ENCODE peak calls at places on chromosomes 13 and 19, in six cellular contexts. P is CD8-positive, alpha-beta memory T cell; K is Right ventricle myocardium superior; H is endothelial cell of umbilical vein; E is amniotic epithelial cell; A is stimulated activated CD4-positive, alpha-beta T cell treated with anti-CD3 and anti-CD28 coated beads, Interleukin-4, amount 100 ng/mL, for 48 hours. B is an unnamed sample.

GRCh38 chr13:46753137-46753536 is 43.8 kb downstream of the ESD start:
- DNase-seq in A (no peak), K (no peak), P (no peak), E (no peak), H (no peak), B (no peak)

GRCh38 chr13:93425411-93425810 is 198.8 kb downstream of the GPC6 start:
- DNase-seq in H (no peak), E (no peak), P (no peak), A (no peak), K (no peak), B (no peak)

GRCh38 chr13:100898431-100898830 is 223.8 kb upstream of the TMTC4 start:
- DNase-seq in K (no peak), H (no peak), E (no peak), P (no peak), A (no peak), B (no peak)

GRCh38 chr19:32018014-32018413 is 327.4 kb upstream of the ZNF507 start:
- DNase-seq in H (no peak), P (no peak), A (no peak), E (no peak), K (no peak), B (no peak)

GRCh38 chr13:106423530-106423929 is 111.9 kb downstream of the EFNB2 start:
- DNase-seq in P (no peak), A (no peak), K (no peak), H (no peak), E (no peak), B (no peak)

GRCh38 chr19:31139871-31140505 is 209.2 kb downstream of the TSHZ3 start:
- DNase-seq in E (peak; percentile 69), A (no peak), K (no peak), P (no peak), H (no peak), B (peak; percentile 74)

GRCh38 chr13:95858286-95859075 is 181.5 kb downstream of the DNAJC3 start:
- DNase-seq in E (peak; percentile 75), K (no peak), A (no peak), P (no peak), H (peak; percentile 90), B (peak; percentile 95)

GRCh38 chr19:6062274-6062673 is 48.0 kb downstream of the RFX2 start:
- DNase-seq in A (no peak), E (peak; percentile 24), H (peak; percentile 99), P (peak; percentile 22), K (peak; percentile 64), B (peak; percentile 40)

GRCh38 chr13:106818971-106819370 is 251.0 kb upstream of the ARGLU1 start:
- DNase-seq in P (no peak), H (no peak), K (no peak), E (no peak), A (no peak), B (no peak)

GRCh38 chr19:32464279-32464678 is 58.7 kb downstream of the DPY19L3 start:
- DNase-seq in H (peak; percentile 21), P (no peak), A (no peak), K (no peak), E (peak; percentile 25), B (peak; percentile 36)

GRCh38 chr13:42490676-42491075 is 83.3 kb upstream of the TNFSF11 start:
- DNase-seq in A (no peak), H (no peak), K (no peak), P (no peak), E (no peak), B (no peak)

GRCh38 chr13:106129993-106130392 is 405.5 kb downstream of the EFNB2 start:
- DNase-seq in E (no peak), K (no peak), A (no peak), H (no peak), P (no peak), B (no peak)

GRCh38 chr19:38852231-38853044 is 2.7 kb upstream of the HNRNPL start:
- DNase-seq in A (peak; percentile 51), K (peak; percentile 73), H (peak; percentile 51), E (peak; percentile 43), P (peak; percentile 53), B (peak; percentile 52)

GRCh38 chr19:48997972-48998371 is 4.3 kb downstream of the RUVBL2 start:
- DNase-seq in K (no peak), A (peak; percentile 56), P (peak; percentile 29), H (peak; percentile 47), E (peak; percentile 70), B (peak; percentile 63)

GRCh38 chr19:1459479-1459878 is 9.6 kb downstream of the APC2 start:
- DNase-seq in H (no peak), P (no peak), E (no peak), A (no peak), K (no peak), B (no peak)

GRCh38 chr19:46748325-46749109 is 2.3 kb upstream of the STRN4 start:
- DNase-seq in P (peak; percentile 64), K (peak; percentile 83), H (peak; percentile 69), A (peak; percentile 75), E (peak; percentile 58), B (peak; percentile 79)

GRCh38 chr19:49929121-49929610 is at the start of the genes ATF5 and NUP62:
- DNase-seq in K (peak; percentile 94), P (peak; percentile 88), E (peak; percentile 65), H (no peak), A (peak; percentile 88), B (peak; percentile 82)